ENCODE peak calls at places on chromosomes 11 and 22, in six cellular contexts. U is H1, N is prostate gland, F is spleen, X is HCT116, K is endothelial cell of umbilical vein. A is an unnamed sample. For H3K4me1, the result is how much of the 10 kb centered on the place peaks cover.

GRCh38 chr11:11584446-11584810 is 37.4 kb downstream of the GALNT18 start:
- DNase-seq in U (peak), N (no peak), F (no peak), X (peak), K (no peak), A (no peak)

GRCh38 chr11:69357458-69358397 is 63.8 kb downstream of the MYEOV start:
- DNase-seq in U (peak), N (no peak), F (no peak), X (no peak), K (no peak), A (no peak)

GRCh38 chr11:85718991-85719807 is 33.2 kb upstream of the CCDC89 start:
- DNase-seq in U (peak), N (no peak), F (no peak), X (peak), K (peak), A (peak)

GRCh38 chr11:119700536-119701346 is 28.3 kb downstream of the NECTIN1 start:
- DNase-seq in U (no peak), N (no peak), F (no peak), X (no peak), K (no peak), A (no peak)

GRCh38 chr11:26580929-26581328 is 8.9 kb upstream of the MUC15 start:
- DNase-seq in U (no peak), N (no peak), F (no peak), X (no peak), K (no peak), A (no peak)

GRCh38 chr11:77151804-77152513 is 23.9 kb downstream of the MYO7A start:
- DNase-seq in U (no peak), N (no peak), F (no peak), X (no peak), K (no peak), A (no peak)

GRCh38 chr11:3947084-3947483 is 91.6 kb downstream of the STIM1 start:
- DNase-seq in U (no peak), N (peak), F (no peak), X (no peak), K (peak), A (peak)

GRCh38 chr22:24179478-24180210 is 1.6 kb upstream of the SUSD2 start:
- DNase-seq in U (no peak), N (no peak), F (no peak), X (no peak), K (no peak), A (no peak)

GRCh38 chr22:41394012-41394356 is 12.2 kb downstream of the TEF start:
- DNase-seq in U (no peak), N (no peak), F (no peak), X (no peak), K (no peak), A (no peak)

GRCh38 chr22:36991220-36991619 is 28.0 kb downstream of the TST start:
- DNase-seq in U (no peak), N (no peak), F (no peak), X (no peak), K (no peak), A (no peak)

GRCh38 chr22:47434336-47435203 is 672.1 kb downstream of the TBC1D22A start:
- DNase-seq in U (no peak), N (no peak), F (no peak), X (no peak), K (no peak), A (peak)

GRCh38 chr22:40431021-40431420 is 60.6 kb downstream of the SGSM3 start:
- DNase-seq in U (no peak), N (no peak), F (no peak), X (no peak), K (no peak), A (no peak)

GRCh38 chr11:1327064-1327460 is 17.6 kb upstream of the TOLLIP start:
- DNase-seq in U (no peak), N (no peak), F (no peak), X (no peak), K (no peak), A (peak)

GRCh38 chr11:2458321-2458720 is 13.5 kb downstream of the KCNQ1 start:
- DNase-seq in U (no peak), N (no peak), F (no peak), X (no peak), K (no peak), A (no peak)

GRCh38 chr11:77411238-77411637 is 62.7 kb downstream of the PAK1 start:
- DNase-seq in U (no peak), N (no peak), F (peak), X (no peak), K (no peak), A (peak)

GRCh38 chr11:46564459-46564858 is 29.4 kb downstream of the AMBRA1 start:
- DNase-seq in U (no peak), N (no peak), F (no peak), X (no peak), K (peak), A (no peak)

GRCh38 chr11:81674211-81674610 is 1059.5 kb downstream of the FAM181B start:
- DNase-seq in U (no peak), N (no peak), F (no peak), X (no peak), K (no peak), A (no peak)

GRCh38 chr11:66868726-66869291 is 11.9 kb downstream of the LRFN4 start:
- DNase-seq in U (peak), N (no peak), F (peak), X (peak), K (no peak), A (no peak)

GRCh38 chr11:2380807-2381350 is 3.8 kb downstream of the CD81 start:
- DNase-seq in U (no peak), N (no peak), F (peak), X (no peak), K (peak), A (peak)

GRCh38 chr11:121829159-121829643 is 286.8 kb downstream of the BLID start:
- DNase-seq in U (no peak), N (no peak), F (no peak), X (peak), K (peak), A (no peak)

GRCh38 chr22:26673485-26673884 is 16.1 kb downstream of the MIAT start:
- DNase-seq in U (no peak), N (no peak), F (no peak), X (no peak), K (no peak), A (no peak)

GRCh38 chr11:5631426-5631825 is 6.6 kb downstream of the TRIM34 start:
- DNase-seq in U (no peak), N (no peak), F (no peak), X (no peak), K (no peak), A (no peak)

GRCh38 chr11:34940026-34940677 is 23.7 kb downstream of the PDHX start:
- DNase-seq in U (no peak), N (no peak), F (no peak), X (no peak), K (no peak), A (no peak)

GRCh38 chr11:118194835-118195627 is 18.6 kb upstream of the SCN2B start:
- DNase-seq in U (no peak), N (peak), F (no peak), X (no peak), K (peak), A (peak)

GRCh38 chr11:118650366-118650765 is 29.1 kb downstream of the TREH start:
- DNase-seq in U (no peak), N (no peak), F (peak), X (no peak), K (no peak), A (no peak)

GRCh38 chr11:561148-562003 is 606 bp downstream of the RASSF7 start:
- DNase-seq in U (peak), N (no peak), F (no peak), X (no peak), K (no peak), A (no peak)

GRCh38 chr11:3058753-3059664 is 1.8 kb upstream of the CARS1 start:
- DNase-seq in U (no peak), N (no peak), F (no peak), X (no peak), K (peak), A (no peak)

GRCh38 chr11:16987205-16987568 is 27.0 kb downstream of the PLEKHA7 start:
- DNase-seq in U (peak), N (peak), F (no peak), X (no peak), K (no peak), A (no peak)

GRCh38 chr22:35392357-35392756 is 7.6 kb upstream of the MCM5 start:
- DNase-seq in U (no peak), N (no peak), F (no peak), X (no peak), K (no peak), A (no peak)

GRCh38 chr11:41201156-41201555 is 258.3 kb downstream of the LRRC4C start:
- DNase-seq in U (peak), N (no peak), F (no peak), X (no peak), K (no peak), A (no peak)

GRCh38 chr11:67289226-67289650 is at the start of gene ANKRD13D:
- DNase-seq in U (no peak), N (no peak), F (peak), X (no peak), K (no peak), A (peak)

GRCh38 chr22:48780597-48781277 is 1046.9 kb downstream of the BRD1 start:
- DNase-seq in U (no peak), N (no peak), F (no peak), X (no peak), K (no peak), A (peak)

GRCh38 chr11:42232655-42233054 is 773.2 kb upstream of the LRRC4C start:
- DNase-seq in U (no peak), N (no peak), F (no peak), X (no peak), K (no peak), A (no peak)
- TF ChIP-seq POLR2AphosphoS5 in U (no peak), N (no peak), F (no peak), X (no peak), K (no peak), A (no peak)

GRCh38 chr11:115501504-115501894 is 2.7 kb downstream of the CADM1 start:
- DNase-seq in U (no peak), N (no peak), F (no peak), X (no peak), K (no peak), A (no peak)
- H3K4me1 ChIP-seq in U (under half), N (under half), F (under half), X (under half), K (under half), A (under half)

GRCh38 chr11:74138572-74138971 is 32.2 kb downstream of the C2CD3 start:
- DNase-seq in U (no peak), N (peak), F (no peak), X (peak), K (peak), A (no peak)

GRCh38 chr11:74141908-74142307 is 28.9 kb downstream of the C2CD3 start:
- DNase-seq in U (no peak), N (no peak), F (no peak), X (no peak), K (no peak), A (no peak)

GRCh38 chr11:74138021-74138420 is 32.8 kb downstream of the C2CD3 start:
- DNase-seq in U (no peak), N (no peak), F (no peak), X (no peak), K (no peak), A (no peak)

GRCh38 chr11:74141274-74141695 is 29.5 kb downstream of the C2CD3 start:
- DNase-seq in U (no peak), N (peak), F (no peak), X (no peak), K (peak), A (no peak)

DNA sequence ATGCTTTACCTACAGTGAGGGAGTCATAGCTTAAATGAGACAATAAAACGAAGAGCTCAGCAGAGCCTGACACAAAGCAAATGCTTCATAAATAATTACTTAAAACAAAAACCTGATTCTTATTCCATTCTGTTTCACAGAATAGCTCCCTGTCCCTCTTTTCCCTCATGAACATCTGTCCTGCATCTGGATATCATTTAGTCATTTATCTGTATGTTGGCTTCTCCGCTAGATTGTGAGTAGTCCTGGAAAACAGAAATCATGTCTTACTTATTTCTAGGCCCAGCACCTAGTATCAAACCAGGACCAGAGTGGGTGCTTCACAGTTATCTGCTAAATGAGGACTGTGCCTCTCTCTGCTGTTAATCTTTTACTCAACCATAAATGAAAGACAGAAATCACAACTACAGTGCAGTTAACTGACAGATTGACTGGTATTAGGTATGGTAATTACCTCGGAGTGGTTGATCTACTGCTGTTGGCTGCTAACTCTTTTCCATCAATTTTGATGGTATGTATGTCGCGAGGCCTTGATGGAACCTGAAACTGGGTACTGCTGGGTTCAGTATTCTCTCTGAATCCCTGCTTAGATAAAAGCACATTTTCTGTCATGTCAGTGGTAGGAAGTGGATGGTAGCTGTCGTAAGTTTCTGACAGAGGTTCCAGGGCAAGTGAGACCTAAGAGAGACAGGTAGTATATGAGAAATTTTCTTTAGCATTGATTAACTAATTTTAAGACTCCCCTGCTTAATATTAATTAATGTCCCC is 31.5 kb downstream of the C2CD3 start:
- DNase-seq in U (no peak), N (no peak), F (no peak), X (no peak), K (no peak), A (no peak)
- H3K4me3 ChIP-seq in U (no peak), N (no peak), F (no peak), X (no peak), K (no peak), A (no peak)

GRCh38 chr22:45319319-45319675 is 9.6 kb downstream of the FAM118A start:
- DNase-seq in U (no peak), N (no peak), F (no peak), X (no peak), K (peak), A (peak)

GRCh38 chr22:45316796-45317526 is 7.2 kb downstream of the FAM118A start:
- DNase-seq in U (no peak), N (no peak), F (no peak), X (no peak), K (no peak), A (no peak)

GRCh38 chr22:45318558-45319318 is 9.0 kb downstream of the FAM118A start:
- DNase-seq in U (no peak), N (no peak), F (no peak), X (no peak), K (peak), A (no peak)

GRCh38 chr22:45318168-45318557 is 8.4 kb downstream of the FAM118A start:
- DNase-seq in U (no peak), N (no peak), F (peak), X (no peak), K (peak), A (peak)

GRCh38 chr22:45317551-45318167 is 7.9 kb downstream of the FAM118A start:
- DNase-seq in U (peak), N (peak), F (no peak), X (no peak), K (peak), A (peak)
- TF ChIP-seq POLR2AphosphoS5 in U (no peak), N (peak), F (peak), X (no peak), K (no peak), A (no peak)

DNA sequence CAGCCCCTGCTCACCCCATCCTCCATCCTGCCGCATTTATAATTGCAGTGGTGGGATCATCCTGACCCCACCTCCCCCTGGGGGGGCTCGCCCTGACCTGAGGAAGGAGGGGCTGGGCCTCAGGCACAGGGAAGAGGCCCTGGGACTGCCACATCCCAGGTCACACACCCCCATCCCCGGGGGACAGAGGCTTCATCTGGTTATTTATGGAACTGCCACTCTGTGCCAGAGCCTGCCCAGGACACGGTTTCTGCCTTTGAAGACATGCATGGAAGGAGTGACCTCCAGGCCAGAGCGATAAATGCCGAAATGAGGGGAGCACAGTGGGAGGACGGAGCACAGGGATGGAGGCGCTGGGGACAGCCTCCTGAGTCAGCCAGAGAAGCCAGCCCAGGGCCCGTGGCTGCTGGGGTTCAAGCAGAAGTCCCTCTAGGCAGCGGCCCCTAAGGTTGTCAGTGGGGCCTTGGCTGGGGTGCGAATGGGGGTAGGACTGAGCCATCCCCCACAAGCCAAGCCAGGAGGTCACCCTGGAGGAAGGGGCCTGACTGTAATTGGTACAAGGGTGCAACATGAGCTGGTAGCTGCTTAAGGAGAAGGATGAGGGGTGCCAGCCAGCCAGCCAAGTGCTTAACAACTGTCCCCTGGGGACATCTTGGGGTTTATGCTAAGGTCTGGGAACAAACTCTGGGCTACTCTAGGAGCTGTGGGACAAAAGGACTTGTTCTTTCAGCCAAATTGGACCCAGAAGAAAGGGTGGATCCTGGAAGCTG is 51.4 kb upstream of the SHISAL1 start:
- DNase-seq in U (no peak), N (no peak), F (peak), X (no peak), K (no peak), A (peak)
- H3K4me1 ChIP-seq in U (under half), N (under half), F (under half), X (under half), K (under half), A (under half)

GRCh38 chr11:103862827-103863213 is 173.6 kb upstream of the DDI1 start:
- DNase-seq in U (no peak), N (no peak), F (no peak), X (no peak), K (no peak), A (no peak)

GRCh38 chr11:103867481-103867880 is 169.0 kb upstream of the DDI1 start:
- DNase-seq in U (no peak), N (no peak), F (no peak), X (no peak), K (no peak), A (no peak)

GRCh38 chr11:103862049-103862826 is 174.2 kb upstream of the DDI1 start:
- DNase-seq in U (no peak), N (no peak), F (no peak), X (no peak), K (no peak), A (no peak)

DNA sequence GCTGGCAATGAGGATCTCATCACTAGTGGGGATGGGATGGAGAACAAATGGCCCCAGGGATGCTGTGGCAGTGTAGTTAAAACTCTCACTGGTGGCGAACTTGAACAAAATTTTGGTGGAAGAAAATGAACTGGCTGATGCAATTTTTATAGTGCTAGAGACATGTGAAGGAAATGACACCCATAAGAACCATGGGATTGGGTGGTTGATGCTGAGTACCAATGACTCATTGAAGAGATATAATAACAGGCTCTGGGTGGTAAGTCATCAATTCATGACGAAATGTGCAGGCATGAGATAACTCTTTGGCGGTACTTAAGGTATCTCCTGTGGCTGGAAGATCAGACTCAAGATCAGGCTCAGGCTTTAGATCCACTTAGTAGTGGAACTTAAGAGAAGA is 172.9 kb upstream of the DDI1 start:
- DNase-seq in U (no peak), N (no peak), F (no peak), X (no peak), K (no peak), A (no peak)
- H3K4me3 ChIP-seq in U (no peak), N (no peak), F (no peak), X (no peak), K (no peak), A (no peak)

GRCh38 chr11:19393119-19393518 is 152.4 kb upstream of the E2F8 start:
- DNase-seq in U (no peak), N (no peak), F (no peak), X (no peak), K (no peak), A (no peak)
- TF ChIP-seq POLR2AphosphoS5 in U (no peak), N (no peak), F (no peak), X (no peak), K (no peak), A (no peak)

GRCh38 chr11:128422576-128423370 is 164.6 kb downstream of the ETS1 start:
- DNase-seq in U (no peak), N (no peak), F (peak), X (no peak), K (no peak), A (no peak)
- H3K4me1 ChIP-seq in U (under half), N (under half), F (under half), X (under half), K (under half), A (under half)

GRCh38 chr11:112176077-112176476 is 765 bp downstream of the BCO2 start:
- DNase-seq in U (no peak), N (no peak), F (no peak), X (no peak), K (no peak), A (no peak)
- H3K4me3 ChIP-seq in U (no peak), N (no peak), F (no peak), X (no peak), K (no peak), A (peak)

GRCh38 chr11:95803973-95804372 is 13.7 kb downstream of the CEP57 start:
- DNase-seq in U (no peak), N (no peak), F (no peak), X (no peak), K (no peak), A (no peak)
- TF ChIP-seq POLR2AphosphoS5 in U (no peak), N (no peak), F (no peak), X (no peak), K (no peak), A (no peak)

A was measured in sigmoid colon.